ENCODE peak calls at places on chromosomes 3 and 15, in eight cellular contexts. V is RWPE1; W is PC-9; O is CD4-positive, alpha-beta T cell; Z is nephron progenitor cell; R is GM13977; T is endothelial cell of umbilical vein; A is breast epithelium. L is an unnamed sample.

GRCh38 chr15:73907018-73907394 is 19.3 kb upstream of the LOXL1 start:
- DNase-seq in V (no peak), W (no peak), O (no peak), Z (no peak), R (no peak), T (no peak), A (no peak), L (no peak)

GRCh38 chr3:110612045-110612444 is 459.6 kb upstream of the NECTIN3 start:
- DNase-seq in V (no peak), W (no peak), O (no peak), Z (no peak), R (no peak), T (peak; percentile 43), A (no peak), L (no peak)

GRCh38 chr3:84223512-84223911 is 735.3 kb upstream of the CADM2 start:
- DNase-seq in V (no peak), W (no peak), O (no peak), Z (no peak), R (no peak), T (no peak), A (no peak), L (no peak)

GRCh38 chr3:11551019-11551418 is 92.7 kb downstream of the VGLL4 start:
- DNase-seq in V (no peak), W (no peak), O (no peak), Z (no peak), R (no peak), T (no peak), A (peak; percentile 36), L (no peak)

GRCh38 chr3:42651248-42652091 is 2.0 kb upstream of the ZBTB47 start:
- DNase-seq in V (peak; percentile 47), W (peak; percentile 64), O (no peak), Z (no peak), R (no peak), T (no peak), A (no peak), L (no peak)

GRCh38 chr3:154304936-154305335 is 19.4 kb downstream of the DHX36 start:
- DNase-seq in V (no peak), W (no peak), O (no peak), Z (no peak), R (no peak), T (no peak), A (no peak), L (no peak)

GRCh38 chr3:36911990-36912804 is 32.7 kb downstream of the TRANK1 start:
- DNase-seq in V (peak; percentile 59), W (no peak), O (peak; percentile 18), Z (no peak), R (peak; percentile 80), T (peak; percentile 20), A (no peak), L (peak; percentile 83)

GRCh38 chr3:51637941-51638471 is 33.0 kb upstream of the TEX264 start:
- DNase-seq in V (peak; percentile 63), W (peak; percentile 33), O (peak; percentile 8), Z (peak; percentile 18), R (peak; percentile 66), T (peak; percentile 64), A (no peak), L (peak; percentile 69)

GRCh38 chr3:37762698-37763097 is 99.0 kb upstream of the CTDSPL start:
- DNase-seq in V (no peak), W (no peak), O (no peak), Z (no peak), R (no peak), T (no peak), A (no peak), L (no peak)

GRCh38 chr3:173893066-173893465 is 495.5 kb downstream of the NLGN1 start:
- DNase-seq in V (no peak), W (no peak), O (no peak), Z (no peak), R (no peak), T (peak; percentile 20), A (no peak), L (no peak)

GRCh38 chr3:42749753-42750231 is 23.3 kb downstream of the CCDC13 start:
- DNase-seq in V (peak; percentile 19), W (peak; percentile 12), O (no peak), Z (no peak), R (peak; percentile 38), T (no peak), A (no peak), L (peak; percentile 56)

GRCh38 chr3:115623414-115623868 is at the start of gene GAP43:
- DNase-seq in V (peak; percentile 11), W (peak; percentile 12), O (no peak), Z (peak; percentile 39), R (no peak), T (peak; percentile 23), A (no peak), L (no peak)

GRCh38 chr15:71201471-71201870 is 86.2 kb downstream of the THSD4 start:
- DNase-seq in V (no peak), W (no peak), O (no peak), Z (no peak), R (no peak), T (no peak), A (no peak), L (no peak)

GRCh38 chr15:51223771-51224229 is 114.6 kb downstream of the CYP19A1 start:
- DNase-seq in V (no peak), W (peak; percentile 35), O (no peak), Z (no peak), R (no peak), T (peak; percentile 13), A (no peak), L (no peak)

GRCh38 chr3:98784042-98784441 is 20.9 kb downstream of the ST3GAL6 start:
- DNase-seq in V (no peak), W (no peak), O (no peak), Z (no peak), R (no peak), T (peak; percentile 36), A (no peak), L (no peak)

GRCh38 chr15:63210151-63211051 is 21.0 kb downstream of the RAB8B start:
- DNase-seq in V (no peak), W (no peak), O (no peak), Z (no peak), R (no peak), T (no peak), A (no peak), L (no peak)

DNA sequence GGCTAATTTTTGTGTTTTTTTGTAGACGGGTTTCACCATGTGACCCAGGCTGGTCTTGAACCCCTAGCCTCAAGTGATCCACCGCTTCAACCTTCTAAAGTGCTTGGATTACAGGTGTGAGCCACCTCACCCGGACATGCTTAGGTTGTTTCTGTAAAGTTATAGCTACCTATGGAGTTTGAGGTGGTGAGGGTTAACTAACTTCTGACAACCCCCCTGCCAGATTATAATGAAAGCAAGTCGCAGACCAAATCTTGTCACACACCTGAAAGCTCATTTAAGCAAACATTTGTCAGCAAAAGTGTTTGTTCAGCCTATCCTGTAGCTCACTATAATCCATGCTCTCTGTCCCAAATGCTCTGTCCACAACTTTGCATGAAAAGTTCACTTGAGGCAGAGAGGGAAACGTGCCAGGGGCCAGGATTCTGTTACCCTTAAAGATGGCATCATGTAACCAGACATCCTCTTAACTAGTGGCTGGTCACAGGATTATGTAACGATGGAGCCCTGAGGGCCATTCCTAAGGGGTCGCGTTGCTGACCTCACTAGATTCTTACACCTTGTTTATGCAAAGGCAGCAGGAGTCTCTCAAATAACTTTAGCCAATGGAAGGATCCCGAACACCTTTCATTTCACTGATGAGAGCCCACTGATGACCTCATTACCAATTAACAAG is 24.1 kb upstream of the SENP5 start:
- DNase-seq in V (no peak), W (peak; percentile 51), O (no peak), Z (no peak), R (no peak), T (no peak), A (no peak), L (no peak)
- TF ChIP-seq CTCF in V (no peak), W (no peak), O (no peak), Z (no peak), R (no peak), T (no peak), A (no peak), L (no peak)

GRCh38 chr3:119205209-119205608 is 31.8 kb downstream of the UPK1B start:
- DNase-seq in V (no peak), W (no peak), O (no peak), Z (no peak), R (no peak), T (no peak), A (no peak), L (no peak)

GRCh38 chr3:119211193-119211592 is 29.5 kb downstream of the B4GALT4 start:
- DNase-seq in V (no peak), W (no peak), O (no peak), Z (no peak), R (no peak), T (no peak), A (no peak), L (no peak)

GRCh38 chr3:119205685-119206084 is 32.3 kb downstream of the UPK1B start:
- DNase-seq in V (no peak), W (no peak), O (no peak), Z (no peak), R (no peak), T (no peak), A (no peak), L (no peak)

GRCh38 chr3:119207512-119207875 is 33.2 kb downstream of the B4GALT4 start:
- DNase-seq in V (no peak), W (no peak), O (no peak), Z (no peak), R (no peak), T (no peak), A (no peak), L (no peak)

GRCh38 chr3:119206611-119207511 is 33.5 kb downstream of the UPK1B start:
- DNase-seq in V (peak; percentile 59), W (no peak), O (no peak), Z (no peak), R (no peak), T (no peak), A (no peak), L (no peak)
- TF ChIP-seq CTCF in V (no peak), W (no peak), O (no peak), Z (no peak), R (no peak), T (no peak), A (no peak), L (no peak)

GRCh38 chr3:194032828-194033435 is 103.0 kb upstream of the HES1 start:
- DNase-seq in V (no peak), W (no peak), O (no peak), Z (no peak), R (no peak), T (no peak), A (no peak), L (no peak)
- TF ChIP-seq CTCF in V (no peak), W (no peak), O (no peak), Z (no peak), R (no peak), T (no peak), A (no peak), L (no peak)

GRCh38 chr3:152834354-152835310 is at the start of gene P2RY1:
- DNase-seq in V (peak; percentile 69), W (peak; percentile 85), O (no peak), Z (peak; percentile 88), R (peak; percentile 76), T (peak; percentile 59), A (peak; percentile 52), L (peak; percentile 84)

GRCh38 chr3:152836269-152836668 is 1.3 kb downstream of the P2RY1 start:
- DNase-seq in V (no peak), W (no peak), O (no peak), Z (no peak), R (no peak), T (no peak), A (no peak), L (no peak)

GRCh38 chr3:152832046-152832445 is 2.9 kb upstream of the P2RY1 start:
- DNase-seq in V (no peak), W (no peak), O (no peak), Z (no peak), R (no peak), T (no peak), A (no peak), L (no peak)

GRCh38 chr3:152833089-152833488 is 1.8 kb upstream of the P2RY1 start:
- DNase-seq in V (no peak), W (no peak), O (no peak), Z (no peak), R (no peak), T (no peak), A (no peak), L (no peak)

GRCh38 chr3:152835311-152836102 is 576 bp downstream of the P2RY1 start:
- DNase-seq in V (peak; percentile 36), W (peak; percentile 56), O (no peak), Z (peak; percentile 67), R (peak; percentile 62), T (peak; percentile 55), A (peak; percentile 52), L (peak; percentile 78)
- TF ChIP-seq CTCF in V (peak; percentile 62), W (no peak), O (no peak), Z (peak; percentile 24), R (peak; percentile 52), T (peak; percentile 54), A (no peak), L (peak; percentile 58)